ENCODE peak calls at places on chromosome 5, in seven cellular contexts. F, C, U, D, I, M and L are unnamed samples.

GRCh38 chr5:150044712-150045111 is 41.6 kb downstream of the CSF1R start:
- DNase-seq in F (no peak), C (no peak), I (no peak), D (no peak), U (no peak), M (peak; percentile 33), L (no peak)

GRCh38 chr5:41416336-41416735 is 94.1 kb downstream of the PLCXD3 start:
- DNase-seq in F (no peak), U (no peak), C (no peak), M (no peak), I (no peak), D (no peak), L (no peak)

GRCh38 chr5:174091006-174091578 is 45.6 kb downstream of the NSG2 start:
- DNase-seq in U (no peak), F (peak; percentile 43), D (no peak), I (no peak), M (no peak), C (no peak), L (no peak)

GRCh38 chr5:97009212-97009898 is 73.5 kb downstream of the LNPEP start:
- DNase-seq in I (no peak), F (no peak), M (no peak), U (no peak), D (no peak), C (no peak), L (no peak)

GRCh38 chr5:19001527-19001926 is 986.5 kb downstream of the CDH18 start:
- DNase-seq in F (no peak), U (no peak), D (no peak), C (no peak), M (no peak), I (no peak), L (no peak)

GRCh38 chr5:147857302-147858129 is 21.0 kb upstream of the SCGB3A2 start:
- DNase-seq in I (peak; percentile 20), C (peak; percentile 84), M (peak; percentile 56), U (peak; percentile 8), D (peak; percentile 1), F (peak; percentile 73), L (peak; percentile 2)

GRCh38 chr5:147560982-147561381 is 51.1 kb upstream of the DPYSL3 start:
- DNase-seq in U (no peak), F (peak; percentile 77), M (no peak), D (no peak), I (no peak), C (peak; percentile 71), L (no peak)

GRCh38 chr5:154782812-154783592 is 27.8 kb downstream of the LARP1 start:
- DNase-seq in I (no peak), U (no peak), C (no peak), D (no peak), M (no peak), F (peak; percentile 33), L (no peak)

GRCh38 chr5:134411228-134411545 is 494 bp downstream of the CDKN2AIPNL start:
- DNase-seq in I (no peak), F (no peak), C (no peak), M (no peak), U (no peak), D (no peak), L (no peak)

GRCh38 chr5:177086918-177087706 is 397 bp downstream of the FGFR4 start:
- DNase-seq in I (peak; percentile 61), M (no peak), C (peak; percentile 83), F (peak; percentile 84), U (peak; percentile 33), D (peak; percentile 45), L (no peak)

GRCh38 chr5:151038801-151039238 is 18.4 kb downstream of the GPX3 start:
- DNase-seq in M (peak; percentile 42), I (no peak), F (no peak), C (no peak), D (no peak), U (no peak), L (no peak)

GRCh38 chr5:95927927-95928723 is 33.5 kb downstream of the ELL2 start:
- DNase-seq in I (no peak), U (no peak), F (no peak), M (peak; percentile 33), C (no peak), D (no peak), L (no peak)

GRCh38 chr5:130939059-130939458 is 226.0 kb downstream of the HINT1 start:
- DNase-seq in I (no peak), M (no peak), F (no peak), D (no peak), U (no peak), C (no peak), L (no peak)

GRCh38 chr5:151345808-151346478 is 1.4 kb downstream of the SLC36A2 start:
- DNase-seq in M (peak; percentile 28), I (no peak), C (no peak), D (no peak), F (no peak), U (no peak), L (no peak)

GRCh38 chr5:34770486-34770885 is 68.5 kb upstream of the TTC23L start:
- DNase-seq in U (no peak), F (no peak), M (no peak), I (no peak), C (no peak), D (no peak), L (no peak)

GRCh38 chr5:180139731-180140626 is 68.4 kb upstream of the RNF130 start:
- DNase-seq in I (no peak), D (no peak), F (no peak), M (no peak), U (no peak), C (no peak), L (no peak)